ENCODE peak calls at places on chromosome 13, in eight cellular contexts. G is GM18507, Z is Calu3, U is upper lobe of right lung, I is LoVo, Q is B cell, S is H9, H is activated T-cell treated with anti-CD3 and anti-CD28 coated beads for 48 hours. K is an unnamed sample.

GRCh38 chr13:23642110-23642509 is 71.9 kb downstream of the TNFRSF19 start:
- DNase-seq in S (no peak), I (no peak), Z (no peak), H (no peak), Q (no peak), U (no peak), G (no peak), K (no peak)

GRCh38 chr13:45928843-45929242 is 77.3 kb upstream of the SIAH3 start:
- DNase-seq in U (no peak), Z (no peak), H (no peak), G (no peak), I (peak), Q (no peak), S (no peak), K (no peak)

GRCh38 chr13:34070006-34070405 is 252.1 kb downstream of the RFC3 start:
- DNase-seq in H (no peak), Q (no peak), Z (no peak), G (no peak), I (no peak), S (no peak), U (no peak), K (no peak)

GRCh38 chr13:40681341-40682051 is 15.1 kb upstream of the FOXO1 start:
- DNase-seq in I (no peak), S (peak), Q (no peak), H (no peak), Z (no peak), U (no peak), G (no peak), K (peak)

GRCh38 chr13:94079876-94080275 is 399.6 kb downstream of the DCT start:
- DNase-seq in S (no peak), U (no peak), Z (no peak), I (no peak), H (no peak), G (no peak), Q (no peak), K (no peak)

GRCh38 chr13:41917641-41918040 is 43.3 kb downstream of the VWA8 start:
- DNase-seq in I (no peak), G (no peak), H (no peak), Z (no peak), Q (no peak), S (no peak), U (no peak), K (no peak)

GRCh38 chr13:42498521-42498920 is 75.4 kb upstream of the TNFSF11 start:
- DNase-seq in I (no peak), U (no peak), S (no peak), Z (no peak), G (no peak), H (no peak), Q (no peak), K (no peak)

GRCh38 chr13:42066542-42066941 is 18.1 kb downstream of the DGKH start:
- DNase-seq in H (no peak), I (no peak), G (no peak), Q (no peak), Z (no peak), U (no peak), S (no peak), K (no peak)

GRCh38 chr13:34738251-34739170 is 203.6 kb upstream of the NBEA start:
- DNase-seq in G (no peak), I (no peak), S (no peak), U (no peak), Z (no peak), Q (no peak), H (no peak), K (no peak)

GRCh38 chr13:32585625-32586021 is 629 bp upstream of the PDS5B start:
- DNase-seq in I (no peak), Z (peak), H (no peak), Q (no peak), G (no peak), S (peak), U (no peak), K (peak)